ENCODE peak calls at places on chromosomes 5 and 9, in ten cellular contexts. N is Calu3, X is BJ, A is NB4, Z is IMR-90, D is progenitor cell of endocrine pancreas, Q is esophagus squamous epithelium, F is neural progenitor cell, U is WERI-Rb-1, O is sigmoid colon. L is an unnamed sample.

GRCh38 chr9:130053504-130054427 is at the start of gene GPR107:
- DNase-seq in N (peak), X (no peak), A (peak), Z (peak), D (peak), Q (no peak), F (peak), U (peak), O (peak), L (peak)

GRCh38 chr9:106405871-106406435 is 457.0 kb upstream of the ZNF462 start:
- DNase-seq in N (no peak), X (no peak), A (no peak), Z (no peak), D (no peak), Q (no peak), F (no peak), U (no peak), O (no peak), L (no peak)

GRCh38 chr5:91119265-91119664 is 263.9 kb downstream of the ARRDC3 start:
- DNase-seq in N (no peak), X (no peak), A (no peak), Z (no peak), D (no peak), Q (no peak), F (peak), U (no peak), O (no peak), L (no peak)

GRCh38 chr9:120710110-120710981 is 3.9 kb downstream of the MEGF9 start:
- DNase-seq in N (no peak), X (no peak), A (peak), Z (peak), D (no peak), Q (no peak), F (peak), U (no peak), O (no peak), L (no peak)

GRCh38 chr9:83060557-83060956 is 2.4 kb downstream of the RASEF start:
- DNase-seq in N (peak), X (no peak), A (no peak), Z (no peak), D (no peak), Q (no peak), F (no peak), U (no peak), O (no peak), L (no peak)

GRCh38 chr5:34684281-34684979 is 28.3 kb downstream of the RAI14 start:
- DNase-seq in N (peak), X (no peak), A (no peak), Z (peak), D (no peak), Q (no peak), F (peak), U (no peak), O (no peak), L (peak)

GRCh38 chr5:129724222-129724621 is 23.7 kb upstream of the MINAR2 start:
- DNase-seq in N (no peak), X (no peak), A (no peak), Z (no peak), D (no peak), Q (no peak), F (peak), U (no peak), O (no peak), L (no peak)

GRCh38 chr5:148903587-148903986 is 77.2 kb downstream of the ADRB2 start:
- DNase-seq in N (no peak), X (no peak), A (no peak), Z (no peak), D (no peak), Q (no peak), F (no peak), U (no peak), O (no peak), L (no peak)

GRCh38 chr5:66769030-66769733 is 173.0 kb downstream of the MAST4 start:
- DNase-seq in N (no peak), X (no peak), A (no peak), Z (no peak), D (no peak), Q (no peak), F (no peak), U (no peak), O (no peak), L (no peak)

GRCh38 chr5:82332889-82333619 is 54.9 kb upstream of the RPS23 start:
- DNase-seq in N (no peak), X (no peak), A (no peak), Z (peak), D (no peak), Q (no peak), F (no peak), U (no peak), O (no peak), L (no peak)

GRCh38 chr5:1510151-1510561 is 13.6 kb downstream of the LPCAT1 start:
- DNase-seq in N (no peak), X (no peak), A (no peak), Z (no peak), D (no peak), Q (no peak), F (no peak), U (peak), O (peak), L (no peak)

GRCh38 chr9:114033397-114034103 is 44.5 kb downstream of the AMBP start:
- DNase-seq in N (peak), X (no peak), A (peak), Z (no peak), D (no peak), Q (no peak), F (peak), U (peak), O (peak), L (peak)

GRCh38 chr5:27015758-27016157 is 22.6 kb downstream of the CDH9 start:
- DNase-seq in N (no peak), X (no peak), A (no peak), Z (no peak), D (no peak), Q (no peak), F (no peak), U (no peak), O (no peak), L (no peak)

GRCh38 chr9:123568691-123569342 is 212.8 kb downstream of the CRB2 start:
- DNase-seq in N (no peak), X (peak), A (no peak), Z (peak), D (no peak), Q (no peak), F (no peak), U (no peak), O (no peak), L (no peak)

GRCh38 chr5:52177193-52177592 is 610.5 kb upstream of the ITGA1 start:
- DNase-seq in N (no peak), X (no peak), A (no peak), Z (no peak), D (no peak), Q (no peak), F (no peak), U (no peak), O (no peak), L (no peak)

GRCh38 chr5:97550818-97551217 is 367.8 kb upstream of the RIOK2 start:
- DNase-seq in N (no peak), X (no peak), A (no peak), Z (no peak), D (no peak), Q (no peak), F (no peak), U (no peak), O (no peak), L (no peak)

GRCh38 chr5:149496166-149496565 is 55.1 kb downstream of the CSNK1A1 start:
- DNase-seq in N (no peak), X (no peak), A (no peak), Z (no peak), D (no peak), Q (no peak), F (no peak), U (no peak), O (no peak), L (no peak)

GRCh38 chr5:642481-642880 is 30.3 kb downstream of the CEP72 start:
- DNase-seq in N (no peak), X (no peak), A (no peak), Z (no peak), D (no peak), Q (no peak), F (no peak), U (no peak), O (no peak), L (no peak)

GRCh38 chr5:44099643-44100042 is 289.6 kb downstream of the FGF10 start:
- DNase-seq in N (no peak), X (no peak), A (no peak), Z (no peak), D (no peak), Q (no peak), F (no peak), U (no peak), O (no peak), L (no peak)

GRCh38 chr5:141845371-141845821 is 32.8 kb downstream of the PCDH1 start:
- DNase-seq in N (no peak), X (no peak), A (peak), Z (no peak), D (no peak), Q (no peak), F (peak), U (peak), O (no peak), L (no peak)

GRCh38 chr9:14030350-14030823 is 283.6 kb downstream of the NFIB start:
- DNase-seq in N (peak), X (no peak), A (no peak), Z (peak), D (no peak), Q (no peak), F (no peak), U (no peak), O (no peak), L (no peak)

GRCh38 chr5:96516631-96517071 is 83.6 kb upstream of the PCSK1 start:
- DNase-seq in N (no peak), X (no peak), A (no peak), Z (peak), D (no peak), Q (no peak), F (no peak), U (no peak), O (no peak), L (no peak)

GRCh38 chr5:33588654-33589372 is 148.0 kb downstream of the TARS1 start:
- DNase-seq in N (peak), X (no peak), A (peak), Z (no peak), D (peak), Q (no peak), F (peak), U (peak), O (no peak), L (peak)
- TF ChIP-seq CTCF in N (no peak), X (peak), A (peak), Z (peak), D (peak), Q (peak), F (peak), U (peak), O (no peak), L (peak)

GRCh38 chr9:33446507-33447403 is 638 bp downstream of the AQP3 start:
- DNase-seq in N (peak), X (no peak), A (peak), Z (peak), D (no peak), Q (no peak), F (peak), U (peak), O (no peak), L (peak)

GRCh38 chr9:33445941-33446506 is 1.4 kb downstream of the AQP3 start:
- DNase-seq in N (no peak), X (no peak), A (no peak), Z (no peak), D (no peak), Q (no peak), F (peak), U (no peak), O (no peak), L (no peak)

GRCh38 chr9:33448159-33448511 is 742 bp upstream of the AQP3 start:
- DNase-seq in N (no peak), X (no peak), A (no peak), Z (no peak), D (no peak), Q (no peak), F (no peak), U (no peak), O (no peak), L (no peak)

GRCh38 chr9:33449715-33450114 is 2.3 kb upstream of the AQP3 start:
- DNase-seq in N (no peak), X (no peak), A (no peak), Z (no peak), D (no peak), Q (no peak), F (no peak), U (no peak), O (no peak), L (no peak)

DNA sequence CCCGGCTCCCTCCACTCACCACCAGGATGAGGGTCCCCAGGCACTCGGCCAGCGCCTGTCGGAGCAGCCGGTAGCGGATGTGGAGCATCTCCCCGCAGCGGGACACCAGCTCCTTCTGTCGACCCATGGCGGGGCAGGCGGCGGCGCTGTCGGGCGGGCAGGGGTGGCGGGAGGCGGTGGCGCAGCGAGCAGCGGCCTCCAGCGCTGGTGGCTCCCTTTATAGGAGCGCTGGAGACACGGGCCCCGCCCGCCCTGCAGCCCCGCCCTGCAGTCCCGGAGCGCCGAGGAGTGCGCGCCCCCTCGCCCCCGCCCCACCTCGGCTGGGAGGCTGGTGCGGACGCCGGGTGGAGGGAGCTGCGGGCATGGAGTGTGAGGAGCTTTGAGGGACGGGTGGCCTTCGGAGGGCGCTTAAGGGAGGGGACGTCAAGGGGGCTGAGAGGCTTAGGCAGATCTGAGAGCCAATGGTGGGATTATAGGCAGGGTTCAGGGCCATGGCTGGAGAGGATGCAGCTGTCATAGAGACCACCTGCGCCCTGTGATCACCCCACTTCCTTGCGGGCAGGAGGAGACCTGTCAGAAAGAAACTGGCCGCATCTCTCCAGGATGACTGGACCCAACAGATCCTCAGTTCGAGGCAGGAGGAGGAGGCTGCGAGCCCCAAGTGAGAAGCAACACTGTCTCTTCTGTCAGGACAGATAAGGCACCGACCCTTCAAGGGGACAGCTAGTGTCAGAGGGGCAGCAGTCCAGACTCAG is at the start of gene AQP3:
- DNase-seq in N (peak), X (no peak), A (peak), Z (no peak), D (peak), Q (no peak), F (peak), U (peak), O (peak), L (peak)
- TF ChIP-seq CTCF in N (no peak), X (no peak), A (peak), Z (peak), D (peak), Q (peak), F (peak), U (peak), O (no peak), L (no peak)

DNA sequence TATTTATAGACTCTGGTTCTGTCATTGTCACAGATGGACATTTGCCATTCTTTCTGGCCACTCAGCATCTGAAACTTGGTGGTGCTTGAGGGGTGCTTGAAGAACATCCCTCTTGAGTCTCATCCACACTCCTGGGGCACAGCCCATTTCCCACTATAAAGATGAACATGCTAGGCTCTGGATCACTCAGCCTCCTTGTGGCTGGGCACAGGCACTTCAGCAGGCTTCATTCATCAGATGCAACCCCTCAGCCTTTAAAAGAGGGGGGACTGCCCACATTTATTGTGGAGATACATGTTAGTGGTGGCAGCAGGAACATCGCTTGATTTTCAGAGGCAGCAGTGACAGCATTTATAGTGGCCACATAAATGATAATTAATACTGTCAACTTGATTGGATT is 124.7 kb upstream of the NIPBL start:
- DNase-seq in N (no peak), X (no peak), A (no peak), Z (no peak), D (no peak), Q (no peak), F (peak), U (peak), O (no peak), L (no peak)
- TF ChIP-seq CTCF in N (peak), X (no peak), A (peak), Z (no peak), D (peak), Q (no peak), F (peak), U (peak), O (no peak), L (peak)

GRCh38 chr5:151319334-151319733 is 15.8 kb upstream of the SLC36A3 start:
- DNase-seq in N (peak), X (no peak), A (peak), Z (peak), D (no peak), Q (no peak), F (no peak), U (peak), O (peak), L (peak)
- TF ChIP-seq CTCF in N (no peak), X (peak), A (no peak), Z (no peak), D (no peak), Q (peak), F (no peak), U (peak), O (no peak), L (peak)

GRCh38 chr9:22238809-22239684 is 207.6 kb upstream of the DMRTA1 start:
- DNase-seq in N (no peak), X (no peak), A (no peak), Z (peak), D (no peak), Q (no peak), F (peak), U (no peak), O (no peak), L (no peak)
- TF ChIP-seq CTCF in N (no peak), X (peak), A (no peak), Z (peak), D (peak), Q (peak), F (peak), U (peak), O (no peak), L (peak)

GRCh38 chr5:14235872-14236271 is 92.7 kb downstream of the TRIO start:
- DNase-seq in N (no peak), X (no peak), A (no peak), Z (no peak), D (no peak), Q (no peak), F (no peak), U (no peak), O (no peak), L (no peak)
- TF ChIP-seq CTCF in N (no peak), X (no peak), A (no peak), Z (no peak), D (no peak), Q (no peak), F (no peak), U (no peak), O (no peak), L (no peak)

DNA sequence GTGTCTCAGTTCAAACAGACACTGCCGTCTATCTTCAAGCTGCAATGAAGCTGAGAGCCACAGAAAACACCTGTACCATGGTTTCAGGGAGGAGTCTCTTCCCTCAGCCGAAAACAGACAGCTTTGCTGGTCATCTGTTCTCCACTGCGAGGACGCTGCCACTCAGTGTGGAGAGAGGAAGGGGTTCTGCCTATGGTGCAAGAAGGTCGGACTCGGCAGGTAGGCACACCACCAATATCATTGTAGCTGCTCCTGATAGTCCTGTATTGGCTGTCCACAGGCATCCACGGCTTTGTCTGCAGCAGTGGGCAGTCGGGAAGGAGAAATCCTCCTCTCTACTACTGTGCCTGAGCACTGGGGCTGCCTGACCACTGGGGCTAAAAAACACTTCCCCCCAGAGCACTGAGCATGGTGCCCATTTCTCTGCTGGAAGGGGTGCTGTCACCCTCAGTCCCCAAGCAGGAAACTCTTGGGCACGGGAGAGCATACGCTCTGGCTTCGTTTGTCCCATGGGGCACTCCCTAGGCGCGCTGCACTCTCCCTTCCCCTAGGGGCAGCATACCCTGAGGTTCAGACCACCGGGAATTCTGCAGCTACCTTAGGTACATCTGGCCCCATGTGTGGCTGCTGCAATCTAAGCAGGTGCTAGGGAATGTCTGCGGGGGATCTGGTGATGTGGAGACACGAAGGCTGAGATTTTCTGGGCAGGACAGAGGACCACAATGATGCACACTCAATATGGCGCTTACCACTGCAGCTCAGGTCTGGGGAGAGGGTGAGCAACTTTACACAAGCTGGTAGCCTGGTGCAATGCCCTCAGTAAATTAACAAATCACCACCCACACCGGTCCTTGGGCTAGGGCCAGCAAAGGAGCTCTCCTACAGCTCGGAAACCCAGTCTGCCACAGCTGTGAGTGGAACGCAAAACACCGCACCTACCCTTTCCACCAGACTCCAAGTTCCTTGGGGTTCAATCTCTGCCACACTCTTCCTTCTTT is 880.9 kb upstream of the SEMA6A start:
- DNase-seq in N (peak), X (no peak), A (peak), Z (no peak), D (peak), Q (no peak), F (peak), U (peak), O (no peak), L (no peak)
- TF ChIP-seq CTCF in N (peak), X (peak), A (peak), Z (no peak), D (peak), Q (peak), F (peak), U (peak), O (peak), L (no peak)

GRCh38 chr5:137604348-137605095 is 105.4 kb upstream of the SPOCK1 start:
- DNase-seq in N (peak), X (no peak), A (no peak), Z (no peak), D (no peak), Q (no peak), F (peak), U (peak), O (no peak), L (no peak)

GRCh38 chr5:137607771-137608170 is 108.6 kb upstream of the SPOCK1 start:
- DNase-seq in N (no peak), X (no peak), A (no peak), Z (no peak), D (no peak), Q (no peak), F (no peak), U (no peak), O (no peak), L (no peak)

GRCh38 chr5:137603891-137604290 is 104.8 kb upstream of the SPOCK1 start:
- DNase-seq in N (no peak), X (no peak), A (no peak), Z (no peak), D (no peak), Q (no peak), F (no peak), U (no peak), O (no peak), L (no peak)

GRCh38 chr5:137606401-137606800 is 107.3 kb upstream of the SPOCK1 start:
- DNase-seq in N (no peak), X (no peak), A (no peak), Z (no peak), D (no peak), Q (no peak), F (no peak), U (no peak), O (no peak), L (no peak)

GRCh38 chr5:137605377-137605776 is 106.3 kb upstream of the SPOCK1 start:
- DNase-seq in N (no peak), X (no peak), A (no peak), Z (no peak), D (no peak), Q (no peak), F (peak), U (no peak), O (no peak), L (no peak)
- TF ChIP-seq CTCF in N (no peak), X (peak), A (no peak), Z (no peak), D (no peak), Q (no peak), F (peak), U (no peak), O (no peak), L (peak)

L was measured in nephron progenitor cell.